ENCODE peak calls at places on chromosomes 11 and 22, in ten cellular contexts. O, P, C, D, X, T, H, L, B and A are unnamed samples. For H3K36me3 and H3K4me1, the result is how much of the 10 kb centered on the place peaks cover.

GRCh38 chr11:73334244-73335203 is 26.4 kb downstream of the ARHGEF17 start:
- DNase-seq in B (peak), X (peak), D (no peak), H (peak), P (peak), O (no peak), T (no peak), L (no peak), C (peak), A (no peak)

GRCh38 chr22:31618057-31618456 is 44.0 kb downstream of the PISD start:
- DNase-seq in D (no peak), C (no peak), T (no peak), O (no peak), H (no peak), B (no peak), P (no peak), X (no peak), L (no peak), A (no peak)

GRCh38 chr22:29661355-29661754 is 57.9 kb downstream of the NF2 start:
- DNase-seq in B (no peak), O (no peak), X (peak), T (no peak), C (peak), D (no peak), L (no peak), P (no peak), H (no peak), A (no peak)

GRCh38 chr11:69916806-69917387 is 97.7 kb upstream of the FGF3 start:
- DNase-seq in D (no peak), C (no peak), P (peak), B (no peak), X (no peak), T (no peak), L (no peak), O (peak), H (peak), A (no peak)

GRCh38 chr11:19160839-19161238 is 40.9 kb downstream of the CSRP3 start:
- DNase-seq in T (no peak), B (no peak), X (no peak), L (no peak), P (no peak), O (no peak), C (peak), D (no peak), H (no peak), A (no peak)

GRCh38 chr22:48663297-48663696 is 1164.4 kb downstream of the BRD1 start:
- DNase-seq in X (no peak), O (no peak), H (peak), B (no peak), C (no peak), D (no peak), P (no peak), L (no peak), T (no peak), A (no peak)

GRCh38 chr22:49812838-49813237 is 14.8 kb downstream of the BRD1 start:
- DNase-seq in P (no peak), L (no peak), O (no peak), X (no peak), T (no peak), B (no peak), H (peak), D (no peak), C (no peak), A (peak)

GRCh38 chr22:19455585-19456370 is 8.3 kb upstream of the C22orf39 start:
- DNase-seq in B (no peak), L (no peak), O (no peak), D (no peak), C (peak), T (no peak), H (no peak), P (no peak), X (no peak), A (no peak)

GRCh38 chr22:32714458-32715250 is 86.9 kb upstream of the TIMP3 start:
- DNase-seq in D (no peak), T (no peak), X (no peak), B (no peak), P (no peak), L (no peak), O (no peak), H (no peak), C (no peak), A (no peak)

GRCh38 chr11:2533642-2534115 is 88.9 kb downstream of the KCNQ1 start:
- DNase-seq in C (peak), O (peak), T (peak), D (peak), B (peak), X (peak), H (peak), L (no peak), P (peak), A (peak)

GRCh38 chr11:33828604-33829429 is 54.5 kb upstream of the FBXO3 start:
- DNase-seq in T (no peak), X (no peak), H (no peak), D (peak), B (peak), L (no peak), O (no peak), P (no peak), C (no peak), A (no peak)

GRCh38 chr11:116614306-116615210 is 158.2 kb downstream of the BUD13 start:
- DNase-seq in P (no peak), B (no peak), L (no peak), D (no peak), X (no peak), T (no peak), H (no peak), O (no peak), C (no peak), A (no peak)

GRCh38 chr22:19187716-19188563 is 9.4 kb upstream of the SLC25A1 start:
- DNase-seq in D (no peak), O (no peak), T (no peak), H (no peak), P (no peak), C (no peak), B (no peak), L (no peak), X (no peak), A (no peak)

GRCh38 chr11:27991731-27992130 is 116.2 kb downstream of the KIF18A start:
- DNase-seq in D (no peak), C (no peak), T (no peak), X (no peak), O (no peak), B (no peak), L (no peak), H (no peak), P (no peak), A (no peak)

GRCh38 chr11:61336171-61336935 is 3.3 kb downstream of the TKFC start:
- DNase-seq in P (peak), B (peak), H (peak), D (peak), O (peak), L (peak), X (peak), T (peak), C (peak), A (peak)

GRCh38 chr11:33452806-33453205 is 195.6 kb downstream of the HIPK3 start:
- DNase-seq in H (no peak), C (peak), B (peak), X (no peak), P (no peak), O (no peak), L (no peak), D (no peak), T (no peak), A (no peak)

GRCh38 chr11:64090811-64091516 is 55.2 kb downstream of the FLRT1 start:
- DNase-seq in L (no peak), X (no peak), B (no peak), H (no peak), P (no peak), O (no peak), D (no peak), T (no peak), C (no peak), A (no peak)

GRCh38 chr11:23252426-23252825 is 392.2 kb upstream of the CCDC179 start:
- DNase-seq in O (no peak), P (no peak), C (no peak), H (no peak), D (no peak), L (no peak), B (no peak), X (no peak), T (no peak), A (no peak)

GRCh38 chr11:9148727-9149126 is 57.3 kb upstream of the SCUBE2 start:
- DNase-seq in P (no peak), X (no peak), D (no peak), T (no peak), B (no peak), O (no peak), H (no peak), L (no peak), C (no peak), A (no peak)
- H3K36me3 ChIP-seq in P (under half), X (under half), D (under half), T (half or more), B (under half), O (under half), H (under half), L (under half), C (under half), A (half or more)

GRCh38 chr11:46291441-46292143 is 14.1 kb downstream of the CREB3L1 start:
- DNase-seq in T (no peak), H (peak), D (no peak), B (peak), C (no peak), L (no peak), X (no peak), O (no peak), P (no peak), A (no peak)

GRCh38 chr11:46290021-46290420 is 12.6 kb downstream of the CREB3L1 start:
- DNase-seq in T (no peak), L (no peak), X (no peak), O (no peak), D (no peak), C (no peak), H (peak), B (no peak), P (no peak), A (no peak)

GRCh38 chr11:46293066-46293465 is 15.6 kb downstream of the CREB3L1 start:
- DNase-seq in O (no peak), X (no peak), D (no peak), T (no peak), L (no peak), P (no peak), B (no peak), H (no peak), C (no peak), A (no peak)

GRCh38 chr11:46288451-46288850 is 11.0 kb downstream of the CREB3L1 start:
- DNase-seq in T (no peak), P (no peak), O (no peak), D (no peak), L (no peak), H (peak), B (no peak), C (no peak), X (no peak), A (no peak)

DNA sequence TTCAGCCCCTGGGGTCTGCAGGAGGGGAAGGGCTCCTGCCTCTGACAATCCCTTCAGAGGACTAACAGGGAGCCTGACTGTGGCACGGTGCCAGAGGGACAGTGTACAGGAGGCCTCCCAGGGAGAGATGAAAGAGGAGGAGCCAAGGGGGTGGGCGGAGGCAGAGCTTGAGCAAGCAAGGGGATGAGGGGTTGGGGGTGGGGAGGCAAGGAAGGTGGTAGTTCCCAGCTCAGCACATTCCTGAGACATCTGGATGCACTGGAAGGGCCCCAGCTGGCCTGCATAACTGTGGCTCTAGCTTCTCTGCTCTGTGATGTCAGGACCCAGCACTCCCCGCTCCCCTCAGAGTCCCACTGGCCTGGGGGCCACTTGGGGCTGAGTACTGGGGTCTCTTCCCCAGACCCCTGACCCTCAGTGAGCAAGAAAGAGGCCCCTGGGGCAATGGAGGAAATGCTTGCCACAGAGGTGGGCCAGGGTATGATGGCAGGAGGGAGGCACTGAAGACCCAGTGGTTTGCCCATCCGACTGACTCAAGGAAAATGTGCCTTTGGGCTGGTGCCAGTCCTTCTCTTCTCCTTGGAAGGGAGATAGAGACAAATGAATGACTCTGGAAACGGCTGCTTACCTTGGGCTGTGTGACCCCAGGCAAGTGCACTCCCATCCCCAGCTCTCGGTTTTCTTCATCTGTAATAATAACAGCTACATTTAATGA is 13.3 kb downstream of the CREB3L1 start:
- DNase-seq in B (peak), H (peak), T (peak), C (no peak), L (no peak), X (peak), P (peak), D (no peak), O (peak), A (peak)
- H3K4me1 ChIP-seq in B (half or more), H (under half), T (under half), C (under half), L (under half), X (under half), P (under half), D (under half), O (under half), A (under half)

GRCh38 chr11:133908827-133909226 is 47.9 kb downstream of the IGSF9B start:
- DNase-seq in P (no peak), T (no peak), L (no peak), X (no peak), C (no peak), D (no peak), O (no peak), H (peak), B (no peak), A (peak)
- H3K36me3 ChIP-seq in P (under half), T (under half), L (under half), X (under half), C (under half), D (under half), O (under half), H (under half), B (under half), A (under half)

DNA sequence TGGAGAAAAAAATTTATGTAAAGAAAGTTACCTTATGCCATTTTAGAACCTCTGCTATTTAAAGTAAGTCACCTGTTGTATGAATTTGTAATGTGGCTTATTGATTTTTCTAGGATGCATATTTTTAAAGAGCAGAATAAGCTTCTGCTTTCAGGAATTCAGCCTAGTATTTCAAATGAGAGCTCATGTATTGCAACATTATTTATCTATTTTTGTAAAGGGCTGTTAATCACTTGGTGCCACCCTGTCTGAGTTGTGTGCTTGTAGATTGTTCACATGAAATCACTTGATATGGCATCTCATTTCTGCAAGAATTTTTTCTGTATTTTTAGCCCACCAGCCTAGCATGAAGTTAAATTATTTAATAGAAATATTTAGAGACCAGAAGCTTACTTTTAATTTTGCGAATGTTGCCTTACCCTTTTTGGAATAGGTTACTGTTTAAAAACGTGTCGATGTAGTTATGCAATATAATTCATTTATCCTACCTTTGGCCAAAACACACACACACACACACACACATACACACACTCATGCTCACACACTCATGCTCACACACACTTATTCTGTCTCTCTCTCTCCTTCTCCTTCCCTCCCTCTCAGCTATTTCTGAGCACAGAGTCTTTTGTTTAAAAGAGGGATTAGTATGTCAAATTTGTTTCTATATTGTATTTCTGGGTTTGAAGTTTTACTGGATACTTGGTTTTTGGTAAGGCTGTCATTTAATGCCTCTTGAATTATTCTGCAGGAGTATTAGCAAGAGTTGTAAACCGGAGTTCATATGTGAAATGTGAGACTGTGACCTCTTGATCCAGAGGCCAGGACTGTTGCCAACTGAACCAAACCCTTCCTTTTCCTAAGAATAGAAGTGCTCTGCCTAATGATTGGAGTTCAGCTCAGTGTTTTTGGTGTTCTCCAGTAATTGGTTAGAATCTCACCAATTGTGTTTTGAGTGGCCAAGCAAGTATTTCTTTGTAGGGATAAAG is 34.4 kb downstream of the YAP1 start:
- DNase-seq in C (peak), O (no peak), X (peak), B (peak), D (peak), T (peak), P (peak), H (peak), L (no peak), A (no peak)
- H3K4me1 ChIP-seq in C (under half), O (under half), X (under half), B (under half), D (under half), T (under half), P (under half), H (half or more), L (under half), A (half or more)